ENCODE peak calls at places on chromosomes 13 and 19, in eight cellular contexts. B is gastrocnemius medialis; P is retina; C is endothelial cell; K is NCI-H345; Q is B cell; M is GM04504; U is stimulated activated CD4-positive, alpha-beta T cell treated with anti-CD3 and anti-CD28 coated beads, Interleukin-4, amount 100 ng/mL, for 24 hours. Y is an unnamed sample.

GRCh38 chr13:33659894-33660293 is 158.1 kb upstream of the RFC3 start:
- DNase-seq in B (no peak), P (no peak), C (no peak), K (no peak), Q (no peak), M (no peak), U (no peak), Y (no peak)

GRCh38 chr13:98847780-98848179 is 95.3 kb upstream of the SLC15A1 start:
- DNase-seq in B (no peak), P (no peak), C (peak), K (no peak), Q (no peak), M (no peak), U (no peak), Y (no peak)

GRCh38 chr13:83019986-83020385 is 862.3 kb downstream of the SLITRK1 start:
- DNase-seq in B (no peak), P (no peak), C (no peak), K (no peak), Q (no peak), M (no peak), U (no peak), Y (no peak)

GRCh38 chr13:38147050-38147449 is 202.6 kb upstream of the UFM1 start:
- DNase-seq in B (no peak), P (no peak), C (no peak), K (no peak), Q (no peak), M (no peak), U (no peak), Y (no peak)

GRCh38 chr19:32873560-32873959 is 4.0 kb upstream of the SLC7A9 start:
- DNase-seq in B (no peak), P (no peak), C (no peak), K (no peak), Q (no peak), M (no peak), U (no peak), Y (no peak)

GRCh38 chr13:113474179-113474578 is 16.3 kb downstream of the DCUN1D2 start:
- DNase-seq in B (no peak), P (no peak), C (no peak), K (no peak), Q (no peak), M (peak), U (no peak), Y (no peak)

GRCh38 chr13:98068511-98068910 is 74.4 kb upstream of the FARP1 start:
- DNase-seq in B (no peak), P (no peak), C (no peak), K (peak), Q (no peak), M (no peak), U (no peak), Y (no peak)

GRCh38 chr13:43360196-43360595 is 336.8 kb downstream of the DNAJC15 start:
- DNase-seq in B (no peak), P (no peak), C (no peak), K (no peak), Q (no peak), M (no peak), U (no peak), Y (no peak)

GRCh38 chr13:65597839-65598818 is 1632.0 kb downstream of the PCDH9 start:
- DNase-seq in B (no peak), P (no peak), C (no peak), K (no peak), Q (no peak), M (peak), U (no peak), Y (peak)

GRCh38 chr13:112078216-112078615 is 11.3 kb downstream of the SOX1 start:
- DNase-seq in B (no peak), P (peak), C (no peak), K (no peak), Q (no peak), M (no peak), U (no peak), Y (no peak)

GRCh38 chr19:32661318-32661717 is 13.7 kb downstream of the ANKRD27 start:
- DNase-seq in B (no peak), P (no peak), C (no peak), K (no peak), Q (no peak), M (no peak), U (no peak), Y (no peak)

GRCh38 chr19:4327252-4327876 is 11.3 kb downstream of the STAP2 start:
- DNase-seq in B (no peak), P (peak), C (peak), K (peak), Q (no peak), M (no peak), U (peak), Y (no peak)

GRCh38 chr13:79659161-79659560 is 178.2 kb downstream of the NDFIP2 start:
- DNase-seq in B (peak), P (peak), C (no peak), K (no peak), Q (no peak), M (no peak), U (no peak), Y (no peak)

GRCh38 chr19:2791440-2791839 is 6.1 kb downstream of the THOP1 start:
- DNase-seq in B (no peak), P (no peak), C (no peak), K (no peak), Q (no peak), M (no peak), U (no peak), Y (no peak)

GRCh38 chr13:100542546-100543156 is 45.9 kb downstream of the GGACT start:
- DNase-seq in B (no peak), P (no peak), C (no peak), K (no peak), Q (no peak), M (peak), U (no peak), Y (peak)

GRCh38 chr19:32676895-32677359 is 1.3 kb downstream of the RGS9BP start:
- DNase-seq in B (no peak), P (peak), C (no peak), K (no peak), Q (no peak), M (no peak), U (no peak), Y (no peak)

GRCh38 chr13:103537616-103538015 is 471.4 kb upstream of the SLC10A2 start:
- DNase-seq in B (no peak), P (no peak), C (no peak), K (no peak), Q (no peak), M (no peak), U (no peak), Y (no peak)

GRCh38 chr19:7722231-7722651 is 9.7 kb downstream of the CLEC4G start:
- DNase-seq in B (no peak), P (peak), C (no peak), K (no peak), Q (no peak), M (no peak), U (no peak), Y (no peak)

GRCh38 chr13:75357576-75358295 is 124.2 kb downstream of the TBC1D4 start:
- DNase-seq in B (no peak), P (no peak), C (peak), K (peak), Q (no peak), M (no peak), U (peak), Y (peak)

GRCh38 chr19:41447732-41448332 is 4.9 kb downstream of the ERICH4 start:
- DNase-seq in B (no peak), P (no peak), C (no peak), K (no peak), Q (no peak), M (no peak), U (no peak), Y (no peak)

GRCh38 chr13:22064854-22065646 is 394.2 kb downstream of the FGF9 start:
- DNase-seq in B (no peak), P (peak), C (no peak), K (no peak), Q (no peak), M (no peak), U (no peak), Y (no peak)

GRCh38 chr13:85367887-85368286 is 431.3 kb downstream of the SLITRK6 start:
- DNase-seq in B (no peak), P (no peak), C (no peak), K (no peak), Q (no peak), M (no peak), U (no peak), Y (no peak)

GRCh38 chr13:24038846-24039330 is 121.6 kb upstream of the SPATA13 start:
- DNase-seq in B (no peak), P (peak), C (no peak), K (peak), Q (no peak), M (no peak), U (no peak), Y (peak)

GRCh38 chr13:49669735-49670309 is 21.5 kb downstream of the EBPL start:
- DNase-seq in B (no peak), P (peak), C (peak), K (no peak), Q (no peak), M (peak), U (peak), Y (peak)

GRCh38 chr13:40484101-40484800 is 182.2 kb downstream of the FOXO1 start:
- DNase-seq in B (no peak), P (no peak), C (no peak), K (no peak), Q (no peak), M (no peak), U (no peak), Y (no peak)

GRCh38 chr13:113863511-113864302 is at the start of gene GAS6:
- DNase-seq in B (peak), P (peak), C (peak), K (peak), Q (no peak), M (no peak), U (no peak), Y (no peak)

GRCh38 chr13:39781381-39781780 is 125.9 kb downstream of the COG6 start:
- DNase-seq in B (no peak), P (no peak), C (no peak), K (no peak), Q (no peak), M (no peak), U (no peak), Y (no peak)

GRCh38 chr13:79990048-79990447 is 350.9 kb downstream of the SPRY2 start:
- DNase-seq in B (no peak), P (no peak), C (no peak), K (no peak), Q (no peak), M (no peak), U (no peak), Y (no peak)

GRCh38 chr19:12801466-12802266 is at the start of the genes PRDX2 and THSD8:
- DNase-seq in B (no peak), P (peak), C (peak), K (peak), Q (peak), M (no peak), U (peak), Y (no peak)

GRCh38 chr13:79457948-79458347 is 23.0 kb upstream of the NDFIP2 start:
- DNase-seq in B (no peak), P (no peak), C (no peak), K (no peak), Q (no peak), M (no peak), U (no peak), Y (peak)

GRCh38 chr19:50000038-50000890 is 24.9 kb downstream of the VRK3 start:
- DNase-seq in B (no peak), P (no peak), C (no peak), K (no peak), Q (no peak), M (no peak), U (no peak), Y (no peak)

GRCh38 chr13:53250272-53250875 is 221.8 kb downstream of the OLFM4 start:
- DNase-seq in B (no peak), P (peak), C (peak), K (peak), Q (no peak), M (peak), U (peak), Y (peak)

GRCh38 chr13:70338608-70339007 is 230.4 kb upstream of the KLHL1 start:
- DNase-seq in B (no peak), P (no peak), C (no peak), K (no peak), Q (no peak), M (no peak), U (no peak), Y (no peak)

GRCh38 chr19:43688059-43688763 is 18.2 kb upstream of the PLAUR start:
- DNase-seq in B (no peak), P (no peak), C (no peak), K (no peak), Q (no peak), M (no peak), U (no peak), Y (no peak)

GRCh38 chr19:4425531-4425930 is 23.1 kb downstream of the CHAF1A start:
- DNase-seq in B (no peak), P (no peak), C (no peak), K (no peak), Q (no peak), M (peak), U (no peak), Y (no peak)

GRCh38 chr13:50745542-50745941 is 98.0 kb downstream of the DLEU7 start:
- DNase-seq in B (no peak), P (no peak), C (no peak), K (no peak), Q (no peak), M (no peak), U (no peak), Y (no peak)

GRCh38 chr13:112693831-112694497 is 4.1 kb downstream of the ATP11A start:
- DNase-seq in B (peak), P (no peak), C (no peak), K (peak), Q (no peak), M (peak), U (no peak), Y (no peak)